ENCODE peak calls at places on chromosomes 1 and 21, in eight cellular contexts. T, H, W, J, U, M, K and E are unnamed samples.
A peak's percentile ranks its signal among the peaks of the same experiment; 100 is the strongest.

GRCh38 chr1:152013664-152014237 is 20.1 kb upstream of the S100A10 start:
- DNase-seq in M (peak; percentile 80), W (no peak), U (peak; percentile 44), H (no peak), K (no peak), T (no peak), J (no peak), E (no peak)

GRCh38 chr1:8118031-8118451 is 91.9 kb upstream of the ERRFI1 start:
- DNase-seq in H (no peak), U (no peak), W (no peak), K (no peak), J (no peak), T (no peak), M (no peak), E (no peak)

GRCh38 chr1:24864409-24864808 is 65.7 kb downstream of the RUNX3 start:
- DNase-seq in U (peak; percentile 43), T (no peak), M (no peak), W (no peak), K (no peak), J (no peak), H (peak; percentile 54), E (no peak)

GRCh38 chr1:84782311-84782771 is 92.1 kb upstream of the SSX2IP start:
- DNase-seq in U (peak; percentile 74), T (peak; percentile 68), M (peak; percentile 91), W (peak; percentile 75), J (peak; percentile 23), K (peak; percentile 59), H (peak; percentile 62), E (no peak)

GRCh38 chr1:209926045-209926444 is 12.0 kb upstream of the SYT14 start:
- DNase-seq in U (no peak), K (no peak), T (no peak), M (peak; percentile 86), W (no peak), H (peak; percentile 29), J (peak; percentile 28), E (no peak)

GRCh38 chr21:38819719-38820147 is 14.0 kb downstream of the ETS2 start:
- DNase-seq in U (no peak), K (no peak), M (peak; percentile 79), J (peak; percentile 56), H (peak; percentile 82), T (no peak), W (no peak), E (no peak)

GRCh38 chr1:35851175-35851869 is 31.7 kb upstream of the AGO1 start:
- DNase-seq in U (no peak), J (peak; percentile 75), W (no peak), M (peak; percentile 82), T (no peak), K (no peak), H (no peak), E (no peak)

GRCh38 chr1:109823543-109824348 is 60.0 kb upstream of the EPS8L3 start:
- DNase-seq in W (peak; percentile 75), K (no peak), U (peak; percentile 35), J (peak; percentile 61), M (no peak), H (peak; percentile 69), T (peak; percentile 60), E (no peak)

DNA sequence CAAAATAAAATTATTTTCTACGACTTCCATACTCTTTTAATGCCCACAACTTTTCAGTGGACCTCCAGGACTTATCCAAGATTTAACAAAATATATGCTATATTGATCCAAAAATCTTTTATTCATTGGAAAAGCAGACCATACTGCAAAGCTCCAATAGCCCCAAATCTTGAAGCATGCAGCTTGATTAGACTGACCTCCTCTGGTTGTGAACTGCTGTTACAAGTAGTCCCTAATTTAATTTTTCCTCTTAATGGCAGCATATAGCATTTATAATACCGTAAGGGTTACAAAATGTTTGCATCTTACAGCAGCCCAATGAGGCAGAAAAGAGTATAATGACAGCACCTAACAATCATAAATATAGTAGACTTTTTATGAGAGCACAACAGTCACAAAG is 49.8 kb downstream of the TPR start:
- DNase-seq in M (peak; percentile 63), U (no peak), H (no peak), T (no peak), W (no peak), J (peak; percentile 29), K (no peak), E (no peak)
- TF ChIP-seq CTCF in M (peak; percentile 68), U (peak; percentile 20), H (peak; percentile 61), T (no peak), W (peak; percentile 16), J (peak; percentile 56), K (peak; percentile 50), E (no peak)

GRCh38 chr1:221693087-221693486 is 48.8 kb downstream of the DUSP10 start:
- DNase-seq in T (no peak), J (no peak), H (no peak), W (no peak), U (no peak), M (no peak), K (no peak), E (no peak)
- TF ChIP-seq CTCF in T (no peak), J (no peak), H (peak; percentile 40), W (no peak), U (no peak), M (no peak), K (peak; percentile 29), E (no peak)

GRCh38 chr1:54711536-54711935 is 4.1 kb upstream of the TTC4 start:
- DNase-seq in K (no peak), J (no peak), U (no peak), M (no peak), H (no peak), W (no peak), T (no peak), E (no peak)

GRCh38 chr1:54716299-54717047 is 812 bp downstream of the TTC4 start:
- DNase-seq in H (no peak), K (no peak), M (peak; percentile 53), U (no peak), W (no peak), J (peak; percentile 49), T (no peak), E (no peak)

GRCh38 chr1:54714881-54715492 is 674 bp upstream of the TTC4 start:
- DNase-seq in U (no peak), W (no peak), H (no peak), T (no peak), J (no peak), M (no peak), K (no peak), E (no peak)

GRCh38 chr1:54710841-54711240 is 4.8 kb upstream of the TTC4 start:
- DNase-seq in K (no peak), W (no peak), M (no peak), J (no peak), H (no peak), U (no peak), T (no peak), E (no peak)

GRCh38 chr1:54715493-54716298 is at the start of gene TTC4:
- DNase-seq in H (peak; percentile 86), J (peak; percentile 79), U (peak; percentile 85), W (peak; percentile 93), T (peak; percentile 86), M (peak; percentile 79), K (peak; percentile 72), E (no peak)
- TF ChIP-seq CTCF in H (no peak), J (no peak), U (no peak), W (no peak), T (no peak), M (no peak), K (no peak), E (peak; percentile 15)

GRCh38 chr21:16193758-16194606 is 464.2 kb downstream of the USP25 start:
- DNase-seq in U (peak; percentile 55), T (peak; percentile 48), K (peak; percentile 22), H (no peak), J (peak; percentile 87), M (peak; percentile 93), W (peak; percentile 71), E (no peak)
- TF ChIP-seq CTCF in U (no peak), T (no peak), K (no peak), H (no peak), J (peak; percentile 22), M (peak; percentile 64), W (peak; percentile 38), E (no peak)

GRCh38 chr1:178039826-178040380 is 54.0 kb upstream of the RASAL2 start:
- DNase-seq in H (no peak), J (no peak), T (no peak), M (no peak), K (no peak), U (no peak), W (no peak), E (no peak)

GRCh38 chr1:178038372-178038771 is 55.5 kb upstream of the RASAL2 start:
- DNase-seq in J (no peak), W (no peak), H (no peak), T (no peak), U (no peak), M (no peak), K (no peak), E (no peak)

GRCh38 chr1:178034676-178035075 is 59.2 kb upstream of the RASAL2 start:
- DNase-seq in U (no peak), W (no peak), M (no peak), J (no peak), T (no peak), H (no peak), K (no peak), E (no peak)

GRCh38 chr1:178036090-178036489 is 57.8 kb upstream of the RASAL2 start:
- DNase-seq in H (no peak), K (no peak), M (no peak), T (no peak), U (no peak), W (no peak), J (no peak), E (no peak)

GRCh38 chr1:178037510-178038253 is 56.2 kb upstream of the RASAL2 start:
- DNase-seq in U (peak; percentile 83), K (peak; percentile 68), M (peak; percentile 83), J (peak; percentile 81), T (peak; percentile 95), W (peak; percentile 95), H (peak; percentile 85), E (no peak)
- TF ChIP-seq CTCF in U (no peak), K (peak; percentile 53), M (peak; percentile 52), J (peak; percentile 38), T (peak; percentile 27), W (peak; percentile 55), H (peak; percentile 35), E (peak; percentile 55)

GRCh38 chr1:111738436-111739221 is 566 bp downstream of the INKA2 start:
- DNase-seq in W (peak; percentile 92), U (peak; percentile 69), J (peak; percentile 71), M (peak; percentile 58), K (peak; percentile 14), T (peak; percentile 85), H (peak; percentile 66), E (no peak)
- TF ChIP-seq CTCF in W (no peak), U (no peak), J (no peak), M (no peak), K (no peak), T (no peak), H (no peak), E (no peak)

GRCh38 chr1:111959436-111959835 is 30.0 kb downstream of the KCND3 start:
- DNase-seq in T (no peak), K (no peak), W (no peak), H (no peak), U (no peak), M (no peak), J (no peak), E (no peak)
- TF ChIP-seq CTCF in T (no peak), K (no peak), W (no peak), H (no peak), U (no peak), M (no peak), J (no peak), E (no peak)